ENCODE peak calls at places on chromosomes 13 and 19, in four cellular contexts. E is GM12878, W is HepG2, G is K562. P is an unnamed sample.

GRCh38 chr13:23705578-23705977 is 135.4 kb downstream of the TNFRSF19 start:
- DNase-seq in G (no peak), E (no peak), W (peak), P (no peak)

GRCh38 chr13:106522898-106523525 is 12.4 kb downstream of the EFNB2 start:
- DNase-seq in G (no peak), W (no peak), E (no peak), P (no peak)

GRCh38 chr13:41054212-41054877 is 7.0 kb upstream of the WBP4 start:
- DNase-seq in E (peak), W (peak), G (no peak), P (no peak)

GRCh38 chr19:15112385-15112784 is 5.2 kb downstream of the SYDE1 start:
- DNase-seq in G (peak), W (peak), E (no peak), P (no peak)

GRCh38 chr19:21092107-21092506 is 10.1 kb downstream of the ZNF714 start:
- DNase-seq in G (no peak), E (no peak), W (peak), P (no peak)

GRCh38 chr13:23087884-23088283 is 92.9 kb upstream of the SGCG start:
- DNase-seq in W (peak), E (no peak), G (peak), P (peak)

GRCh38 chr13:102774210-102774560 is 599 bp upstream of the TEX30 start:
- DNase-seq in G (peak), W (no peak), E (no peak), P (no peak)

GRCh38 chr13:41458939-41459753 is 1.8 kb downstream of the RGCC start:
- DNase-seq in W (peak), G (peak), E (no peak), P (peak)

GRCh38 chr19:13206581-13206980 is 56.4 kb downstream of the IER2 start:
- DNase-seq in E (no peak), G (no peak), W (no peak), P (no peak)

GRCh38 chr19:575527-576506 is 3.4 kb downstream of the BSG start:
- DNase-seq in G (peak), W (no peak), E (no peak), P (no peak)

GRCh38 chr19:36340786-36341386 is 38.1 kb downstream of the ZFP14 start:
- DNase-seq in W (no peak), G (no peak), E (no peak), P (no peak)

GRCh38 chr13:71304861-71305260 is 562.1 kb downstream of the DACH1 start:
- DNase-seq in W (no peak), E (no peak), G (no peak), P (no peak)

GRCh38 chr13:51935326-51936171 is 73.8 kb downstream of the CCDC70 start:
- DNase-seq in E (no peak), W (no peak), G (peak), P (no peak)

DNA sequence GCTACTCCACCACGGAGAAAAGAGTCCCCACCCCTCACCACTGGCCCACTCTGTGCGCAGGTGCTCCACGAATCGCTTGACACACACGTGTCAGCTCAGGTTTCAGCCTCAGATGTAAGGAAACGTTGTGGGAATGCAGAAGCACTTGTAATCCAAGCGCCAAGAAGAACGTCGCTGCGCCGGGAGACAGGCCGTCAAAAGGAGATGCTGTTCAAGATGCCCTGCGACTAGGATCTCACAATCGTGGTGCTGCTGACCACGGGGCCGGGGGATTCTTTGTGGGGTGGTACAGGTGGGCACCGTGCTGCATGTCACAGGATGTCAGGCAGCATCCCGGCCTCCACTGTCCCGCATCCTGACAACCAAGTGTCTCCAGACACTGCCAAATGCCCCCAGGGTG is 16.9 kb upstream of the SIGLEC11 start:
- DNase-seq in E (no peak), W (no peak), G (no peak), P (no peak)
- TF ChIP-seq GABPA in E (no peak), W (no peak), G (no peak), P (no peak)

DNA sequence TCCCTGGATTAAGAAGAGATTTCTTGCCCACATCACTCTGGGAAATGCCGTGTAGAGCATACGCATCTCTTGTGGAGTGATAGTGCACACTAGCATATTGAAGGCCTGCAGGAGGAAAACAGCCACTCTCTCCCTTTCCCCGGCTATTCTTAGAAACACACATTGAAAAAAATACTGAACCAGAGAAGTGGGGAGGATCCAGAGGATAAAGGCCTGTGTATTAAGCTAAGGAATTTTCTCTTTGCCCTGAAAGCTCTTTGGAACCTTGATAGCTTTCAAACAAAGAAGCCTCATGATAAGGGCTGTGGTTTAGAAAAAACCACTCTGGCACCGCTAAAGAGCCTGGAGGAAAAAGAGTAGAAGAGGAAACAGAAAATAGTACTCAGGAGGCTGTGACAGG is 386.1 kb upstream of the NBEA start:
- DNase-seq in E (no peak), W (no peak), G (no peak), P (no peak)
- H3K27ac ChIP-seq in E (no peak), W (no peak), G (no peak), P (no peak)

DNA sequence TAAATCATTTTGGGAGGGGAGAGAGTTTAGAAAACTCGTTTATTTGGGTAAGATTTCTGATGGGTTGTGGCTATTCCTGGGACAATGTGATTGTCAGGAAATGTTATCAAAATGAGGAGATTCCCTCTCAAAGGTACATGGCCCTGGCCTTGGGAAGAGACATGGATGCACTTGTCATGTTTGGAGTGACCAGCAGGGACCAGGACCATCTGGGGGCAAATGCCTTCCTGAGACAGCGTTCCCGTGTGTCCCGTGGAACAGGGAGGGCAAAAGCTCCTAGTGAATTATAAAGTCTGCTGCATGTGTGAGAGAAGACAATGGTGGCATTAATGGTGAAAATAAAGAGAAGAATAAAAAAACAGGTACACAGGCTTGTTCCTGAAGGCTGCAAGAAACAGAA is 317.3 kb downstream of the ZNF536 start:
- DNase-seq in W (no peak), E (no peak), G (no peak), P (no peak)
- TF ChIP-seq CTCF in W (no peak), E (no peak), G (no peak), P (no peak)

DNA sequence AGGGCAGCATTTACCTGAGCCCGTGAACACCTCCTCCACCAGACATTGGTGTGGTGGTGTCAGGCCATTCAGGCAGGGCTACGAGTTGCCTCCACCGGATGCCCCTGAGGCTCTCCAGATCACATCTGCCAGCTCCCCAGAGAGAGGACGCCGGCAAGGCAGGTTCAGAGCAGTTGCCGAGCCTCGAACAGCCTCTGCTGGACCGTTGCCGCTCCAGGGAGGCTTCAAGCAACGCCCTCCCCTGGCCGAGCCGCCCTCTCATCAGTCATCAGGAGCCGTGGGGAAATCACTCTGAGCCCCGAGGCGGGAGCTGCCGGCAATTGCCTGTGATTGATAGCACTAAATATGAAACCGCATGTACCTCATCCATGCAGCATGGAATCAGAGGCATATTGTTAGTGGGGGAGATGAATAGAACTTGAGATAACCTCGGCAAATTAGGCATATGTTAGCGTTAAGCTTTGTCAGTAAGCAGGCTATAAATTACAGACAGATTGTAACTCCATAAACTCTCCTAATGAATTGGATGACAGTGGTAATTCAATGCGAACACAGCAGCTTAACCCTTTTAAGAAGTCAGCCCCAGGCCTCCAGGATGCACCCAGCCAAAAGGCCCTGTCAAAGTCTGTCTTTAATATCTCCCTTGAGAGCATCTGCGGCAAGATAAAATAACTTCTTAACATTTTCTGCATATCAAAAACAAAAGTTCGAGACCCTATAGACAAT is 29.8 kb upstream of the SPACA7 start:
- DNase-seq in G (no peak), W (no peak), E (no peak), P (no peak)
- TF ChIP-seq GABPA in G (no peak), W (no peak), E (no peak), P (no peak)

GRCh38 chr19:4405977-4406376 is 3.5 kb downstream of the CHAF1A start:
- DNase-seq in E (no peak), W (no peak), G (no peak), P (no peak)

GRCh38 chr19:4402171-4403004 is at the start of gene CHAF1A:
- DNase-seq in G (peak), E (peak), W (peak), P (peak)

GRCh38 chr19:4401482-4402170 is 814 bp upstream of the CHAF1A start:
- DNase-seq in E (no peak), G (no peak), W (no peak), P (no peak)

GRCh38 chr19:4399871-4400768 is at the start of gene SH3GL1:
- DNase-seq in G (peak), E (peak), W (peak), P (peak)

GRCh38 chr19:4403005-4403761 is 743 bp downstream of the CHAF1A start:
- DNase-seq in E (no peak), W (no peak), G (no peak), P (peak)
- H3K27ac ChIP-seq in E (peak), W (peak), G (peak), P (peak)

P was measured in HL-60.